ENCODE peak calls at places on chromosomes 5 and 9, in four cellular contexts. Z is AG04450, Q is cardiac fibroblast, O is PC-9. U is an unnamed sample.

GRCh38 chr5:148387325-148387724 is 3.6 kb downstream of the FBXO38 start:
- DNase-seq in Z (peak), Q (peak), O (no peak), U (no peak)

GRCh38 chr9:71975833-71976232 is 64.4 kb downstream of the C9orf85 start:
- DNase-seq in Z (no peak), Q (peak), O (no peak), U (peak)

GRCh38 chr9:121598167-121599000 is 53.0 kb upstream of the DAB2IP start:
- DNase-seq in Z (peak), Q (peak), O (peak), U (peak)

GRCh38 chr5:159820692-159821091 is 95.6 kb upstream of the ADRA1B start:
- DNase-seq in Z (no peak), Q (no peak), O (no peak), U (no peak)

GRCh38 chr5:5344051-5344571 is 78.4 kb upstream of the ICE1 start:
- DNase-seq in Z (no peak), Q (peak), O (no peak), U (no peak)

GRCh38 chr9:87445646-87446045 is 52.0 kb upstream of the DAPK1 start:
- DNase-seq in Z (no peak), Q (peak), O (peak), U (peak)

GRCh38 chr9:130423272-130423671 is 21.5 kb upstream of the ASS1 start:
- DNase-seq in Z (no peak), Q (peak), O (no peak), U (no peak)

GRCh38 chr5:143850050-143850713 is 38.2 kb downstream of the HMHB1 start:
- DNase-seq in Z (no peak), Q (no peak), O (no peak), U (peak)

GRCh38 chr5:173032730-173033129 is 23.4 kb upstream of the CREBRF start:
- DNase-seq in Z (no peak), Q (no peak), O (no peak), U (no peak)

GRCh38 chr9:71928806-71929205 is 17.4 kb downstream of the C9orf85 start:
- DNase-seq in Z (no peak), Q (no peak), O (no peak), U (peak)

GRCh38 chr5:69308046-69308553 is 24.5 kb downstream of the CCDC125 start:
- DNase-seq in Z (no peak), Q (no peak), O (no peak), U (no peak)

GRCh38 chr9:21919377-21920362 is 74.5 kb downstream of the CDKN2A start:
- DNase-seq in Z (peak), Q (peak), O (peak), U (peak)

GRCh38 chr9:94174164-94174563 is 84.9 kb upstream of the ZNF169 start:
- DNase-seq in Z (no peak), Q (no peak), O (no peak), U (no peak)

GRCh38 chr5:101977729-101978345 is 318.2 kb downstream of the SLCO4C1 start:
- DNase-seq in Z (peak), Q (peak), O (no peak), U (peak)

GRCh38 chr5:116953251-116953934 is 378.8 kb upstream of the SEMA6A start:
- DNase-seq in Z (no peak), Q (no peak), O (no peak), U (no peak)

GRCh38 chr5:92514901-92515300 is 1066.1 kb downstream of the NR2F1-AS1 start:
- DNase-seq in Z (no peak), Q (no peak), O (no peak), U (no peak)

GRCh38 chr5:38660194-38660668 is 103.8 kb upstream of the LIFR start:
- DNase-seq in Z (no peak), Q (no peak), O (peak), U (peak)

GRCh38 chr9:33187519-33188218 is 20.5 kb upstream of the B4GALT1 start:
- DNase-seq in Z (no peak), Q (peak), O (no peak), U (no peak)

GRCh38 chr5:23468658-23469057 is 38.8 kb upstream of the PRDM9 start:
- DNase-seq in Z (no peak), Q (no peak), O (no peak), U (no peak)

GRCh38 chr5:168528521-168529360 is at the start of gene FBLL1:
- DNase-seq in Z (no peak), Q (peak), O (no peak), U (peak)

GRCh38 chr9:21852751-21853150 is 50.3 kb downstream of the MTAP start:
- DNase-seq in Z (no peak), Q (no peak), O (no peak), U (no peak)

GRCh38 chr5:79544136-79544535 is 30.2 kb upstream of the HOMER1 start:
- DNase-seq in Z (no peak), Q (no peak), O (no peak), U (no peak)

GRCh38 chr5:74919487-74919886 is 53.3 kb upstream of the FAM169A start:
- DNase-seq in Z (peak), Q (peak), O (no peak), U (peak)

GRCh38 chr9:79256691-79257213 is 315.0 kb upstream of the TLE4 start:
- DNase-seq in Z (no peak), Q (peak), O (no peak), U (no peak)

GRCh38 chr9:134825025-134825424 is 55.6 kb upstream of the FCN2 start:
- DNase-seq in Z (no peak), Q (no peak), O (no peak), U (no peak)

GRCh38 chr5:131610198-131611063 is 24.6 kb downstream of the RAPGEF6 start:
- DNase-seq in Z (peak), Q (peak), O (peak), U (peak)

GRCh38 chr5:65121880-65122436 is 353.2 kb downstream of the CWC27 start:
- DNase-seq in Z (no peak), Q (peak), O (no peak), U (peak)

GRCh38 chr5:1526681-1527131 is 2.9 kb upstream of the LPCAT1 start:
- DNase-seq in Z (no peak), Q (no peak), O (no peak), U (no peak)

GRCh38 chr9:31486630-31487029 is 897.8 kb upstream of the ACO1 start:
- DNase-seq in Z (no peak), Q (no peak), O (no peak), U (no peak)

GRCh38 chr5:120927923-120928322 is 463.8 kb downstream of the PRR16 start:
- DNase-seq in Z (no peak), Q (no peak), O (no peak), U (no peak)

GRCh38 chr5:145938699-145939531 is 2.5 kb downstream of the SH3RF2 start:
- DNase-seq in Z (no peak), Q (no peak), O (peak), U (no peak)

GRCh38 chr5:145936401-145937131 is at the start of gene SH3RF2:
- DNase-seq in Z (peak), Q (peak), O (peak), U (peak)

GRCh38 chr5:145934276-145934675 is 2.1 kb upstream of the SH3RF2 start:
- DNase-seq in Z (no peak), Q (no peak), O (no peak), U (no peak)

GRCh38 chr5:145939532-145940065 is 3.2 kb downstream of the SH3RF2 start:
- DNase-seq in Z (no peak), Q (no peak), O (no peak), U (no peak)

DNA sequence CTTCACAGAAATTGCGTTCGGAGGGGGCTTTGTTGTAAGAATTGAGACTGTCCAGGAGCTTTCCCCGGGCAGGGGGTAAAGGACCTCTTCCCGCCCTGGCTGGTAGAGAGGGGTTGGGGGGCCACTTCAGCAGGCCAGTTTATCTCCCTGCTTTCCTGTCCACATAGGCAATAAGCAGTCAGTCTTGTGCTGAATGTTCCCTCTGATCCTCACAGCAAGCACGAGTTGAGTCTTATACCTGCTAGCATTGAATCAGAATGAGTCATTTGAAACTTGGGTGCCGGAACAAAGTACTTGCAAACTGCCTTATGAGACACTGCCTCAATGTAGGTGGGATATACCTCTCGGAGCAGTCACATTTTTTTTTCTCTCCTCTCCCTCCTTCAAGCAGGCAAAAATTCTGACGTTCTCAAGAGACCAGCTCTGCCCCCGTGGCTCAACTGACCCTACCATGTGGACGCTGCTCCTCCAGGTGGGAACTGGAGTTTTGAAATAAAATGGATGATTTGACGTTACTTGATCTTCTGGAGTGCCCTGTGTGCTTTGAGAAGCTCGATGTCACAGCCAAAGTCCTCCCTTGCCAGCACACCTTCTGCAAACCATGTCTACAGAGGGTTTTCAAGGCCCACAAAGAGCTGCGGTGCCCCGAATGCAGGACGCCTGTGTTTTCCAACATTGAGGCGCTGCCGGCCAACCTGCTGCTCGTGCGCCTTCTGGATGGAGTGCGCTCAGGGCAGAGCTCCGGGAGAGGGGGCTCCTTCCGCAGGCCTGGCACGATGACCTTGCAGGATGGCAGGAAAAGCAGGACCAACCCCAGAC is 1.3 kb downstream of the SH3RF2 start:
- DNase-seq in Z (no peak), Q (no peak), O (peak), U (peak)
- H3K4me3 ChIP-seq in Z (no peak), Q (no peak), O (peak), U (peak)

GRCh38 chr5:34521628-34522290 is 134.4 kb upstream of the RAI14 start:
- DNase-seq in Z (no peak), Q (no peak), O (peak), U (no peak)

GRCh38 chr5:34522599-34523381 is 133.3 kb upstream of the RAI14 start:
- DNase-seq in Z (peak), Q (peak), O (peak), U (peak)

GRCh38 chr5:34516686-34517085 is 139.4 kb upstream of the RAI14 start:
- DNase-seq in Z (no peak), Q (no peak), O (no peak), U (no peak)

GRCh38 chr5:34517249-34517648 is 138.9 kb upstream of the RAI14 start:
- DNase-seq in Z (no peak), Q (peak), O (no peak), U (peak)

DNA sequence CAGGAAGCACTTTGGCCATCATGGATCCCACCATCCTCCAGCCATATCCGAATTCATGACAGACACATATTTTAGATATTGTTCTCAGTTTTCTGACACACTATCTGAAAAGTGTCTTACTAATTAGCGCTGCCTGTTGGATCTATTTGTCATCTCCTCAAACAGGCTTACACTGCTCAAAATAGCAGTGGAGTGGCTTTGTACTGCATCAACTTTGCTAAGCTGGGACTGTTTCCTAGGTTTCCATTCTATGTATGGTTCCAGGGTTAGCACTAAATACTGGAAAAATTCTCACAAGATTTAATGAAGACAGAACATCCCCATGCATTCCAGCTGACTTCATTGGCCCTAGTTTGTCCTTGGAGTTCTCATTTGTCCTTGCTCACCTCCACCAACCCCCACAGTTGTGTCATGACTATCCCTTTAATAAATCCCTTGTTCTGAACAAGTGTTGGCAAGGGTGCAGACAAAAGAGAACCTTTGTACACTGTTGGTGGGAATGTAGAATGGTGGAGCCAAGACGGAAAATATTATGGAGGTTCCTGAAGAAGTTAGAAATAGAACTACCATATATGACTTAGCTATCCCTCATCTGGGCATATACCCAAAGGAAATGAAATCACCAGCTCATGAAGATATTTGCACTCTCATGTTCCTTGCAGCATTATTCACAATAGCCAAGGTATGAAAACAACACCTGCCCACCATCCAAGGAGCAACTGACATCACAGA is 136.5 kb upstream of the RAI14 start:
- DNase-seq in Z (no peak), Q (peak), O (no peak), U (peak)
- TF ChIP-seq CTCF in Z (no peak), Q (no peak), O (no peak), U (no peak)

DNA sequence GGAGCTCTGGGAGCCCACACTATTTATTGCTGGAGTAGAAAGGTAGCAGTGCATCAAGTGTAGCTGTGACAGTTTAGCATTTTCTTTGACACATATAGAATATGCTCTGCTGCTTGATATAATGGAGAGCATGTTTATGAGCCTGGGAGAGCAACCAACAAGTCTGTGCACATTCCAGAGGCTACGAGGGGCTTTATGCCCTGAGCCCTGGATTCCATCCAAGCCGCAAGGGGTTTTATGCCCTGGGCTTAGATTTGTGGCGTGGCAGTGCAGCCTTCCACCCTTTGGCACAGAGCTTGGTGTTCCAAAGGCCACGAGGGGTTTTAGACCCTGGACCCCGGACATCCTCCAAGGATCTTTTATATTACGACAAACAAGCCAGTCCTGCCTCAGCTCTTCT is 14.6 kb downstream of the CDH6 start:
- DNase-seq in Z (no peak), Q (no peak), O (no peak), U (no peak)
- H3K4me3 ChIP-seq in Z (no peak), Q (no peak), O (no peak), U (no peak)

GRCh38 chr5:170275376-170275994 is 22.1 kb downstream of the LCP2 start:
- DNase-seq in Z (no peak), Q (no peak), O (no peak), U (no peak)

GRCh38 chr5:170269579-170269978 is 28.0 kb downstream of the LCP2 start:
- DNase-seq in Z (no peak), Q (no peak), O (no peak), U (peak)

GRCh38 chr5:170270670-170271069 is 26.9 kb downstream of the LCP2 start:
- DNase-seq in Z (no peak), Q (no peak), O (no peak), U (no peak)

GRCh38 chr5:170277953-170278352 is 19.6 kb downstream of the LCP2 start:
- DNase-seq in Z (no peak), Q (no peak), O (no peak), U (no peak)

GRCh38 chr5:170273968-170274710 is 23.4 kb downstream of the LCP2 start:
- DNase-seq in Z (no peak), Q (peak), O (no peak), U (peak)
- TF ChIP-seq CTCF in Z (no peak), Q (peak), O (peak), U (no peak)

GRCh38 chr5:157267025-157267424 is 1.1 kb downstream of the CYFIP2 start:
- DNase-seq in Z (no peak), Q (no peak), O (no peak), U (no peak)
- H3K4me3 ChIP-seq in Z (peak), Q (no peak), O (no peak), U (peak)

GRCh38 chr9:20552874-20553624 is 69.2 kb downstream of the MLLT3 start:
- DNase-seq in Z (no peak), Q (peak), O (no peak), U (peak)
- TF ChIP-seq CTCF in Z (peak), Q (no peak), O (peak), U (no peak)

DNA sequence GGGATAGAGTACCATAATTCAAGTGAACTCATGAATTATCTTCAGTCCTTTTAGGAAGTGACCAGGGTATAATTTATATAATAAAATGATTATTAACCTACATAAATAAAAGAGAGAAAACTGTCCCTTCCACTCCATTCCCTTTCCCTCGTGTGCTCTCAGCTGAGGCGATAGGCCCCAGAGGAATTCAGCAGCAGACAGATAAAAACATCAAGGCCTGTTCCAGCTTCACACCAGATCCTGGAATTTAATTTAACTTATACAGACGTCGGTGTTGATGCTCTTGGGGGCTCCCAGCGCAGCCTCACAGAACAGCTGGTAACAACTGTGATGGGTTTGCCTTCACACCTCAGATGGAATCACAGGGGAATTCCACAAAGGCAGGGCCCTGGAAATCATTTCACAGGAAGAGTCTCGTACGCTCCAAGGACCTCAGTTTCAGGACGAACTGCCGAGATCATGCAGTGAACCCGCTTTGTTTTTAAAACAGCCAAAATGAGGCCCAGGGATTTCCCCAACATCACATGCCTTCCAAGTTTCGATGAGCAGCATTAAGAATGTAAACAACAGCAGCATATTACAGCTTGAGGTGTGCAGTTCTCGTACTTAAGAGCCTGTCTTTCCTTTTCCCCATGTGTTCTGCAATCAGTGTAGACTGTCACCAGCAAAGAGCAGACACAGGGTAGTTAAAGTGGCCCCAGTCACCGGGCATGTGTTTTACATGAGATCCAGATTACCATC is 73.6 kb upstream of the ALDH1B1 start:
- DNase-seq in Z (peak), Q (peak), O (no peak), U (peak)
- H3K4me3 ChIP-seq in Z (peak), Q (no peak), O (no peak), U (no peak)

DNA sequence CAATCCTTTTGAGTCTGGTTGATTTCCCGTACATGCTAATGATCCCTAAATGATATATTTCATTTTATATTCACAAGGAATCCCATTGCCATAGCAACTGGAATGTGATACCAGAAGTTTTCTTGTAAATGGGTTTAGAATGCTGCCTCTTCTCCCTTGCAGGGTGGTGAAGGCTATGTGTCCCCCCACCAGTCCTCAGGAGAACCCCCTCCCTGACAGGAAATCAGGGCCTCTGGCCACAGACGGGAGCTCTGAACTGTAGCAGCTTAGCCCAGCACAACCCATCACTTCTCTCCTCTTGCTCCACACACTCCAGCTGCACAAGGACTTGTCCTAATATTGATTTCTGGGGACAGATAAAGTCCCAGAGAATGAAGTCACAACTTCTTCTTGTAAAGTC is 214.9 kb downstream of the FSTL4 start:
- DNase-seq in Z (no peak), Q (no peak), O (no peak), U (no peak)
- TF ChIP-seq CTCF in Z (no peak), Q (no peak), O (no peak), U (no peak)

DNA sequence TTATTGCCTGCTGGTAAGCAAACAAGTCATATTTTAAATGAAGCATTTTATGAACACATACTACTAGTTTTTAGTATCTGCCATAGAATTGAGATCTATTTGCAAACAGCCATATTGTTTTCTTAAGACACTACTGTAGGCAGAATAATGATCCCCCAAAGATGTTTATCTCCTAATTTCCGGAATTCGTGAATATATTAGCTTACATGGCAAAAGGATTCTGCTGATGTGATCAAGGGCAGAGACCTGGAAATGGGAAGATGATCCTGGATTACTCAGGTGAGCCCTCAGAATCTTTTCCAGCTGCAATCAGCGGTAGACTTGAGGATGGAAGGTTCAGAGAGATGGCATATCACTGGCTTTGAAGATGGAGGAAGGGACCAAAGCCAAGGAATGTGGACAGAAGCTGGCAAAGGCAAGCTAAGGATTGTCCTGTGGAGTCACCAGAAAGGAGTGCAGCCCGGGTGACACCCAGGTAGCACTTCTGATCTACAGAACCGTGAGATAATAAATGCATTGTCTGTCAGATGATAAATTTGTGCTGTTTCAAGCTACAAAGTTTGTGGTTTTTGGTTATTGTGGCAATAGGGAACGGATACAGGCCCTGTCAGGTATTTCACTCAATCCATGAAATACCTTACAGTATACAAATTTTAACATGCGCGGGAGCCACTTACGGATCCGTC is 1.0 kb upstream of the ERCC6L2 start:
- DNase-seq in Z (no peak), Q (no peak), O (peak), U (peak)
- H3K4me3 ChIP-seq in Z (no peak), Q (no peak), O (no peak), U (no peak)

GRCh38 chr5:154111214-154111613 is 72.4 kb downstream of the MFAP3 start:
- DNase-seq in Z (no peak), Q (no peak), O (no peak), U (no peak)
- TF ChIP-seq CTCF in Z (no peak), Q (no peak), O (no peak), U (no peak)

U was measured in epithelial cell of esophagus.